ENCODE peak calls at places on chromosomes 16 and 17, in seven cellular contexts. N, M, Y, A, Q, H and J are unnamed samples.

GRCh38 chr17:2837147-2837561 is 40.9 kb downstream of the RAP1GAP2 start:
- DNase-seq in M (no peak), N (no peak), Y (no peak), Q (no peak), H (no peak), A (no peak), J (no peak)

GRCh38 chr16:19235886-19236285 is 49.6 kb upstream of the CLEC19A start:
- DNase-seq in A (no peak), Q (no peak), Y (no peak), N (no peak), H (no peak), M (no peak), J (no peak)

GRCh38 chr17:75124041-75124818 is 7.3 kb downstream of the NT5C start:
- DNase-seq in M (peak), Y (peak), H (no peak), A (peak), N (peak), Q (peak), J (peak)

GRCh38 chr16:7689234-7689633 is 356.6 kb downstream of the RBFOX1 start:
- DNase-seq in Y (no peak), N (no peak), H (no peak), A (no peak), M (no peak), Q (no peak), J (no peak)

GRCh38 chr16:24146523-24146922 is 109.6 kb upstream of the CACNG3 start:
- DNase-seq in H (no peak), Y (no peak), N (no peak), M (no peak), A (no peak), Q (no peak), J (no peak)

GRCh38 chr17:29133146-29133713 is 47.0 kb downstream of the MYO18A start:
- DNase-seq in Q (peak), H (no peak), Y (no peak), N (no peak), M (no peak), A (no peak), J (no peak)

GRCh38 chr16:85173981-85174751 is 61.9 kb upstream of the CIBAR2 start:
- DNase-seq in Y (peak), A (no peak), H (no peak), M (peak), N (no peak), Q (peak), J (no peak)

GRCh38 chr17:4565209-4566141 is 5.1 kb upstream of the GGT6 start:
- DNase-seq in M (peak), Q (peak), H (no peak), Y (peak), N (peak), A (no peak), J (no peak)

GRCh38 chr16:46859719-46860152 is 24.4 kb upstream of the GPT2 start:
- DNase-seq in M (peak), A (no peak), Q (peak), H (no peak), N (peak), Y (no peak), J (peak)

GRCh38 chr16:29868396-29868795 is 5.4 kb upstream of the CDIPT start:
- DNase-seq in H (no peak), Q (no peak), A (no peak), N (no peak), M (no peak), Y (no peak), J (no peak)

GRCh38 chr17:79616801-79617200 is 6.0 kb upstream of the RBFOX3 start:
- DNase-seq in Q (no peak), M (no peak), A (no peak), H (no peak), Y (no peak), N (no peak), J (no peak)

GRCh38 chr16:50694206-50694605 is 800 bp downstream of the NOD2 start:
- DNase-seq in M (no peak), Q (no peak), H (no peak), N (no peak), A (no peak), Y (no peak), J (no peak)

GRCh38 chr17:79612468-79613194 is 1.8 kb upstream of the RBFOX3 start:
- DNase-seq in A (no peak), H (no peak), Y (peak), M (no peak), Q (peak), N (no peak), J (no peak)

GRCh38 chr17:55004484-55004883 is 35.9 kb downstream of the STXBP4 start:
- DNase-seq in N (no peak), Y (no peak), H (no peak), M (no peak), Q (no peak), A (no peak), J (no peak)

GRCh38 chr17:43175213-43176118 is 4.5 kb downstream of the NBR1 start:
- DNase-seq in M (no peak), N (no peak), H (no peak), A (no peak), Y (no peak), Q (peak), J (no peak)

GRCh38 chr17:68341482-68341881 is 50.2 kb downstream of the ARSG start:
- DNase-seq in Y (no peak), A (no peak), N (no peak), H (no peak), Q (no peak), M (no peak), J (no peak)

GRCh38 chr17:14299261-14300093 is 1.4 kb upstream of the HS3ST3B1 start:
- DNase-seq in H (no peak), Q (peak), Y (peak), N (peak), A (no peak), M (no peak), J (no peak)

GRCh38 chr16:58510097-58510775 is 5.1 kb upstream of the SETD6 start:
- DNase-seq in Q (no peak), H (no peak), M (no peak), A (no peak), N (no peak), Y (no peak), J (no peak)

GRCh38 chr16:1940273-1941161 is 2.5 kb downstream of the MSRB1 start:
- DNase-seq in N (no peak), M (no peak), Q (no peak), A (no peak), Y (peak), H (no peak), J (no peak)

GRCh38 chr16:49213594-49213993 is 68.0 kb downstream of the CBLN1 start:
- DNase-seq in Q (no peak), H (no peak), M (no peak), N (no peak), A (no peak), Y (no peak), J (no peak)

GRCh38 chr16:16096161-16096857 is 127.0 kb downstream of the ABCC6 start:
- DNase-seq in H (no peak), Q (peak), Y (peak), N (no peak), A (no peak), M (no peak), J (no peak)

DNA sequence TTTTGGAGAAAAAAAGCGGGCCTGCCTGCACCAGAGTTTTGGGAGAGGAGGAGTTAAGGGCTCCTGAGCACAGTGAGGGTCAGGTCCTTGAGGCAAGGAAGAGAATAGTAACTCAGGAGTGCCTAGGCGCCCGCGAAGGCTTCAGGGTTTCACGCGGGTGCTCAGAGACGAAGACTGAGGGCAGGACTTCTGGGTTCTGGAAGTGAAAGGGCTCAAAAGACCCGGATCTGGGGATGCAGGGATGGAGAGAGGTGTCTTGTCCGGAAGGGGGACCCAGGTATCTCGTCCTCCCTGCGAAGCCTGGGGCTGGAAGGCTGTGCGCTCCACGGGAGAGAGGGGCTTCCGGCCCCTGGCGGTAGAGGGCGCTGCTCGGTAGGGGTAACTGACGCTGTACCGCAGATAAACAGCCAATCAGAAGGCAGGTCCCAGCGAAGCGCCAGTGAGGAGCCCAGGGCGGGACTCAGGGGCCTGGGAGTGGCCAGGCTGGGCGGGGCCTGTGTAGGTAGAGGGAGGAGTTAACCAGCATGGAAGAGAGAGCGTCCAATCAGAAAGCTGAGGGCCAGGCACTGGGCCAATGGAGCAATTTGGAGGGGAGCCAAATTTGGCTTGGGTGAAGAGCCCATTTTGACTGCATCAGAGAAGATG is 729 bp downstream of the TGFB1I1 start:
- DNase-seq in Q (peak), A (no peak), H (peak), Y (peak), M (peak), N (peak), J (no peak)
- H3K4me3 ChIP-seq in Q (peak), A (peak), H (peak), Y (no peak), M (peak), N (peak), J (peak)

DNA sequence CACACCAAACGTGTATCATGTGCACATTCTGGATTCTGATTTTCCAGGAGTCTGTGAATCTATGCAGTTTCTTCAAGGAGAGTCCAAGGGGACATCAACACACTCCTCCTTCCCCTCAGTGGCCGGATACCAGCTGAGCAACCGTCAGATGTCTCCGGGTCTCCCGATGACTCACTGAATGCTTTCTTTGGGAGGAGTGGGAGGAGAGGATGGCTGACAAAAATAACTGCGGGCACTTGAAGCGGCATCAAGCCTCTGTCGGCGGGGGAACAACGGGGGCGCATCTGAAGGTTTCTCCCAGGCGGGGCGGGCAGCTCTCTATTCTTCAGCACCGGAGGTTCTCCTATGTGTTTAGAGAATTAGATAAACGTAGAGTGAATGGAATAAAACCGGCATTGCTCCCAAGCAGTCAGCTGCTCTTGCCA is 24.6 kb upstream of the LRRC75A start:
- DNase-seq in N (no peak), Y (no peak), M (peak), Q (peak), H (no peak), A (no peak), J (no peak)
- H3K4me3 ChIP-seq in N (no peak), Y (no peak), M (no peak), Q (peak), H (no peak), A (no peak), J (no peak)

GRCh38 chr17:40321502-40322416 is 12.8 kb downstream of the RARA start:
- DNase-seq in H (peak), M (no peak), Y (peak), N (peak), Q (no peak), A (no peak), J (no peak)
- H3K4me3 ChIP-seq in H (peak), M (peak), Y (no peak), N (peak), Q (peak), A (peak), J (no peak)

GRCh38 chr16:4372315-4372577 is 598 bp downstream of the VASN start:
- DNase-seq in N (no peak), A (no peak), Y (no peak), Q (no peak), H (no peak), M (no peak), J (no peak)
- H3K4me3 ChIP-seq in N (peak), A (peak), Y (peak), Q (peak), H (peak), M (peak), J (peak)